ENCODE peak calls at places on chromosome 14, in four cellular contexts. W, Z, K and Y are unnamed samples.

GRCh38 chr14:94974893-94975292 is 182.4 kb downstream of the DICER1 start:
- DNase-seq in Z (no peak), K (no peak), W (no peak), Y (no peak)

GRCh38 chr14:99426796-99427346 is 53.8 kb downstream of the SETD3 start:
- DNase-seq in W (no peak), Z (no peak), K (no peak), Y (no peak)

GRCh38 chr14:75479770-75480600 is 42.3 kb upstream of the BATF start:
- DNase-seq in Z (peak; percentile 51), K (no peak), W (no peak), Y (no peak)

GRCh38 chr14:64347748-64348147 is 40.4 kb upstream of the MTHFD1 start:
- DNase-seq in W (no peak), K (no peak), Z (no peak), Y (no peak)

GRCh38 chr14:103679351-103679750 is 35.9 kb downstream of the XRCC3 start:
- DNase-seq in W (no peak), K (no peak), Z (peak; percentile 61), Y (peak; percentile 28)

GRCh38 chr14:97602438-97603117 is 805.4 kb downstream of the VRK1 start:
- DNase-seq in K (no peak), Z (no peak), W (no peak), Y (no peak)

GRCh38 chr14:98114122-98114895 is 1157.7 kb downstream of the BCL11B start:
- DNase-seq in W (no peak), Z (no peak), K (no peak), Y (no peak)

GRCh38 chr14:99137913-99138571 is 134.0 kb downstream of the BCL11B start:
- DNase-seq in W (no peak), K (no peak), Z (peak; percentile 42), Y (no peak)

GRCh38 chr14:98731701-98732100 is 540.3 kb downstream of the BCL11B start:
- DNase-seq in W (no peak), Z (no peak), K (no peak), Y (no peak)

GRCh38 chr14:68292467-68293334 is 473.1 kb downstream of the RAD51B start:
- DNase-seq in K (no peak), W (no peak), Z (no peak), Y (no peak)

GRCh38 chr14:50846171-50846880 is 15.4 kb upstream of the NIN start:
- DNase-seq in W (no peak), K (peak; percentile 92), Z (no peak), Y (peak; percentile 75)

GRCh38 chr14:79613625-79614024 is 597.7 kb downstream of the DIO2 start:
- DNase-seq in W (no peak), K (no peak), Z (no peak), Y (no peak)

GRCh38 chr14:24712909-24713308 is 78.9 kb upstream of the GZMB start:
- DNase-seq in W (no peak), K (no peak), Z (no peak), Y (no peak)

GRCh38 chr14:80324649-80325048 is 113.3 kb upstream of the DIO2 start:
- DNase-seq in Z (no peak), W (no peak), K (no peak), Y (no peak)

GRCh38 chr14:33386140-33386539 is 447.5 kb downstream of the NPAS3 start:
- DNase-seq in W (no peak), K (no peak), Z (no peak), Y (no peak)

GRCh38 chr14:55805250-55805649 is 225.2 kb downstream of the KTN1 start:
- DNase-seq in W (no peak), Z (no peak), K (no peak), Y (no peak)

GRCh38 chr14:102799684-102800562 is 22.7 kb downstream of the TRAF3 start:
- DNase-seq in K (peak; percentile 90), Z (no peak), W (no peak), Y (peak; percentile 83)

GRCh38 chr14:98689936-98690335 is 582.1 kb downstream of the BCL11B start:
- DNase-seq in W (no peak), K (no peak), Z (no peak), Y (no peak)

GRCh38 chr14:64693766-64694165 is 10.5 kb upstream of the PLEKHG3 start:
- DNase-seq in Z (no peak), K (no peak), W (no peak), Y (no peak)

DNA sequence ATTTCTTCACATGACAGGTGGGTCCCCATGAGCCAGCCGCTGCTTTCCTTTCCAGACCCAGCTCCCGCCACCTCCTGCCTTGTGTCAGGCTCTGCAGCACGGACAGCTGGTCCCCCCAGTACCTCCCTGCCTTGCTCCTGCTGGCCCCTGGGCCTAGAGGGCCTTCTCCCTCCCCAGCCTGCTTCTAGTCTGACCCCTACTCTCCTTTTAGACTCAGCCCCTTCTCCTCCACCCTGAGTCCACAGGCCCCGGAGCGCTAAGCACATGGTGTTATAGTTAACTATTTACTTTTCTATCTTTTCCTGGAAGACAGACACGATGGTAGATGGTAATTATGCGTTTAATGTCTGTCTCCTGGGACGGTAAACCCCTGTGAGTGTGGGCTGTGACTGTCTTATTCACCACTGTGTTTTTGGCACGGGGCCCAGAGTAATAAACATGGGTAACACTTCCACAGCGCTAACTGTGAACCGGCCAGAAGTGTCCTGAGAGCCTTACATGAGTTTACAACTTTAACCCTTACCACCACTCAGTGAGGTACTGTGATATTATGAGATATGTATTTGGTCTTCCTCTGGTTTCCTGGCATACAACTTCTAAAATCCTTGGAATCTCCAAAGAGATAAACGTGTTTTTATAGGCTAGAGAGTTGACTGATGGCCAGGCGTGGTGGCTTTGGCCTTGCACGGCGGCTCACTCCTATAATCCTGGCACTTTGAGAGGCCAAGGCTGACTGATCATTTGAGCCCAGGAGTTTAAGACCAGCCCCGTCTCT is 41.2 kb downstream of the DGLUCY start:
- DNase-seq in K (peak; percentile 72), Z (no peak), W (no peak), Y (peak; percentile 84)
- H3K14ac ChIP-seq in K (no peak overlapping the region), Z (no peak overlapping the region), W (no peak overlapping the region), Y (peak overlapping the region; percentile 94)

GRCh38 chr14:96095581-96096476 is 56.7 kb downstream of the C14orf132 start:
- DNase-seq in K (peak; percentile 92), Z (no peak), W (no peak), Y (peak; percentile 97)
- H3K14ac ChIP-seq in K (peak overlapping the region; percentile 72), Z (no peak overlapping the region), W (no peak overlapping the region), Y (no peak overlapping the region)

DNA sequence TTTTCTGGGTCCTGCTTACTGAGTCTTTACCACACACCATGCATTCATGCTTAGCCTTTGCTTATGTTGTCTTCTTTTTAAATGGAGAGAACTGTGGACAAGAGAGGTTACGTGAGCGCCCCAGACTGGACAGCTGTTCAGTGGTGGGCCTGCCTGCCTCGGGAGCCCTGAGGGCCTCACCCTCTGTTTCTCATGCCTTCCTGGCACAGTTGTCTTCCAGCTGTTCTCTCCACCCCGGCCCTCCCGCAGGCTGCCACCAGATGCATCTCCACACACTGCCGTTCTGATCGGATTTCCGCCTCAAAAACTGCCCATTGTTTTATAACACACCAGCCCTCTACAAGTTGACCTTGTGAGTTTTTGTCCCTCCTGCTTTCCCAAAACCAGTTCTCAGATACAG is 100.8 kb downstream of the SAMD4A start:
- DNase-seq in W (no peak), Z (no peak), K (no peak), Y (no peak)
- H3K14ac ChIP-seq in W (no peak overlapping the region), Z (no peak overlapping the region), K (peak overlapping the region; percentile 29), Y (peak overlapping the region; percentile 26)

GRCh38 chr14:105316563-105316941 is 2.0 kb downstream of the PACS2 start:
- DNase-seq in W (no peak), Z (no peak), K (no peak), Y (no peak)

GRCh38 chr14:105315211-105315721 is 718 bp downstream of the PACS2 start:
- DNase-seq in Z (peak; percentile 73), W (no peak), K (no peak), Y (peak; percentile 55)

GRCh38 chr14:105317546-105317945 is 3.0 kb downstream of the PACS2 start:
- DNase-seq in K (peak; percentile 53), Z (no peak), W (no peak), Y (peak; percentile 16)

GRCh38 chr14:105316968-105317498 is 2.5 kb downstream of the PACS2 start:
- DNase-seq in K (no peak), Z (no peak), W (no peak), Y (no peak)

DNA sequence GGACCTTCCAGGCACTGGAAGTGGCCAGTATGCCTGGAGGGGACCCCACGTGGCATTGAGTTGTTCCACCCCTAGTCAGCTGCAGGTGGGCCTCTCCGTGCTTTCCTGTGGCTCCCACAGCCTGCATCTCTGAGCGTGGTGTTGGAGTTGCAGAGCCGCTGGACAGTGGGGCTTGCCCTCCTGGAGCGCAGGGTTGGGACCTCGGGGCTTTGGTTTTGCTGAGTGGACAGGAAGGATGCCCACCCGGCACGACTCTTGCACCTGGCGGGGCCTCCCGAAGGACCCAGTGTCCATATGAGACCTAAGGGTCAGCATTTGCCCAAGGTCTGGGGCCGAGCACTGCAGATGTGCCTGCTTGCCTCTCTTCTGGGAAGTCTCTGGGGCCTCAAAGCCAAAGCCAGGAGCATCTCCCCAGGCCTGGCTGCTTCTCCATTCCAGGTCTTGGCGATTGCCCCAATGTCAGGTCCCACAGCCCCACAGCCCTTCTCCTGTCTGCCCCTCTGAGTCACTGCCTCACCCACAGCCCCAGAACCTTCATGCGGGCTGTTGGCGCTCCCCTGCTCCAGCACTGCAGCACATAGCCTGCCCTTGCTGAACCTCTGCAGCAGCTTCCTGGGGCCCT is 1.5 kb downstream of the PACS2 start:
- DNase-seq in Z (no peak), W (no peak), K (no peak), Y (peak; percentile 29)
- H3K14ac ChIP-seq in Z (no peak overlapping the region), W (peak overlapping the region; percentile 94), K (no peak overlapping the region), Y (peak overlapping the region; percentile 22)

GRCh38 chr14:20712900-20713299 is 24.3 kb downstream of the ANG start:
- DNase-seq in W (no peak), K (no peak), Z (no peak), Y (no peak)
- H3K14ac ChIP-seq in W (no peak overlapping the region), K (no peak overlapping the region), Z (no peak overlapping the region), Y (no peak overlapping the region)